ENCODE peak calls at places on chromosome 12, in five cellular contexts. One of them, this sample, is unnamed.

GRCh38 chr12:29187756-29188155 is 38.7 kb downstream of the FAR2 start:
- DNase-seq in NCI-H1436 treated with DMSO at 0.1 percent for 48 hours: no peak
- DNase-seq in thyroid gland: no peak
- DNase-seq in NCI-H1105 treated with DMSO at 0.1 percent for 48 hours: no peak
- DNase-seq in body of pancreas: no peak
- DNase-seq in this sample: no peak

GRCh38 chr12:49946086-49946485 is 4.5 kb upstream of the AQP2 start:
- DNase-seq in NCI-H1436 treated with DMSO at 0.1 percent for 48 hours: no peak
- DNase-seq in NCI-H1105 treated with DMSO at 0.1 percent for 48 hours: no peak
- DNase-seq in thyroid gland: no peak
- DNase-seq in body of pancreas: no peak
- DNase-seq in this sample: no peak

GRCh38 chr12:93215290-93215678 is 162.4 kb upstream of the NUDT4 start:
- DNase-seq in body of pancreas: no peak
- DNase-seq in NCI-H1436 treated with DMSO at 0.1 percent for 48 hours: no peak
- DNase-seq in thyroid gland: no peak
- DNase-seq in NCI-H1105 treated with DMSO at 0.1 percent for 48 hours: no peak
- DNase-seq in this sample: no peak

GRCh38 chr12:20631711-20632110 is 63.4 kb upstream of the SLCO1C1 start:
- DNase-seq in body of pancreas: no peak
- DNase-seq in NCI-H1436 treated with DMSO at 0.1 percent for 48 hours: no peak
- DNase-seq in thyroid gland: peak; percentile 2
- DNase-seq in NCI-H1105 treated with DMSO at 0.1 percent for 48 hours: no peak
- DNase-seq in this sample: no peak

GRCh38 chr12:64171715-64172114 is 50.4 kb downstream of the KICS2 start:
- DNase-seq in NCI-H1436 treated with DMSO at 0.1 percent for 48 hours: no peak
- DNase-seq in NCI-H1105 treated with DMSO at 0.1 percent for 48 hours: no peak
- DNase-seq in body of pancreas: no peak
- DNase-seq in thyroid gland: no peak
- DNase-seq in this sample: no peak

GRCh38 chr12:75781532-75782046 is 250.0 kb downstream of the PHLDA1 start:
- DNase-seq in thyroid gland: peak; percentile 51
- DNase-seq in NCI-H1105 treated with DMSO at 0.1 percent for 48 hours: no peak
- DNase-seq in body of pancreas: no peak
- DNase-seq in NCI-H1436 treated with DMSO at 0.1 percent for 48 hours: no peak
- DNase-seq in this sample: no peak

GRCh38 chr12:115470977-115471376 is 787.0 kb upstream of the TBX3 start:
- DNase-seq in NCI-H1105 treated with DMSO at 0.1 percent for 48 hours: no peak
- DNase-seq in NCI-H1436 treated with DMSO at 0.1 percent for 48 hours: no peak
- DNase-seq in body of pancreas: no peak
- DNase-seq in thyroid gland: no peak
- DNase-seq in this sample: no peak

GRCh38 chr12:2796187-2796663 is 1.5 kb downstream of the FKBP4 start:
- DNase-seq in NCI-H1105 treated with DMSO at 0.1 percent for 48 hours: peak; percentile 49
- DNase-seq in NCI-H1436 treated with DMSO at 0.1 percent for 48 hours: no peak
- DNase-seq in thyroid gland: no peak
- DNase-seq in body of pancreas: no peak
- DNase-seq in this sample: no peak